ENCODE peak calls at places on chromosomes 7 and 10, in six cellular contexts. O is GM12892, R is K562, B is GM12878, V is HepG2, U is H1. C is an unnamed sample.

GRCh38 chr10:111077715-111078504 is 1.1 kb downstream of the ADRA2A start:
- DNase-seq in B (no peak), O (no peak), R (no peak), V (no peak), U (no peak), C (no peak)

GRCh38 chr10:69802424-69803161 is 887 bp downstream of the COL13A1 start:
- DNase-seq in B (no peak), O (no peak), U (no peak), R (no peak), V (no peak), C (no peak)

GRCh38 chr7:102973096-102973802 is 60.4 kb downstream of the LRRC17 start:
- DNase-seq in V (no peak), B (no peak), U (no peak), O (no peak), R (peak), C (no peak)

GRCh38 chr7:29375641-29376562 is 181.3 kb downstream of the CHN2 start:
- DNase-seq in O (no peak), V (peak), U (no peak), B (no peak), R (no peak), C (no peak)

GRCh38 chr7:133207687-133208086 is 45.2 kb upstream of the EXOC4 start:
- DNase-seq in B (no peak), U (no peak), V (peak), O (no peak), R (peak), C (no peak)

GRCh38 chr7:79965946-79966345 is 168.7 kb upstream of the GNAI1 start:
- DNase-seq in R (no peak), V (no peak), B (no peak), U (no peak), O (no peak), C (no peak)

GRCh38 chr10:82136103-82136502 is 261.1 kb downstream of the NRG3 start:
- DNase-seq in R (no peak), B (no peak), U (no peak), O (no peak), V (no peak), C (no peak)

GRCh38 chr10:31186225-31187010 is 132.6 kb upstream of the ZEB1 start:
- DNase-seq in B (no peak), R (no peak), O (no peak), U (no peak), V (peak), C (no peak)

GRCh38 chr7:81603-82342 is 110.6 kb upstream of the FAM20C start:
- DNase-seq in R (no peak), V (no peak), O (no peak), U (no peak), B (no peak), C (no peak)

GRCh38 chr7:150415161-150416160 is 35.0 kb upstream of the GIMAP8 start:
- DNase-seq in O (no peak), U (no peak), B (no peak), V (peak), R (no peak), C (no peak)

GRCh38 chr7:135098391-135098790 is 49.5 kb upstream of the TMEM140 start:
- DNase-seq in B (no peak), U (no peak), R (no peak), O (no peak), V (peak), C (no peak)

GRCh38 chr10:98536551-98536950 is 89.8 kb upstream of the HPS1 start:
- DNase-seq in U (no peak), R (no peak), O (no peak), V (peak), B (no peak), C (no peak)

GRCh38 chr10:122233857-122234348 is 37.2 kb upstream of the BTBD16 start:
- DNase-seq in V (no peak), B (no peak), U (no peak), R (no peak), O (no peak), C (no peak)

GRCh38 chr7:157789094-157789493 is 452.3 kb downstream of the DNAJB6 start:
- DNase-seq in V (no peak), B (no peak), O (no peak), U (no peak), R (no peak), C (no peak)

GRCh38 chr10:100004805-100005510 is 4.8 kb downstream of the DNMBP start:
- DNase-seq in O (no peak), B (no peak), V (no peak), U (no peak), R (no peak), C (no peak)

GRCh38 chr7:27165089-27165654 is at the start of gene HOXA9:
- DNase-seq in R (no peak), V (no peak), B (no peak), U (no peak), O (no peak), C (no peak)

GRCh38 chr10:120586471-120586872 is 129.4 kb downstream of the PLPP4 start:
- DNase-seq in O (no peak), B (no peak), U (no peak), R (no peak), V (no peak), C (no peak)

GRCh38 chr10:98528166-98528784 is 81.5 kb upstream of the HPS1 start:
- DNase-seq in B (no peak), V (no peak), O (no peak), R (no peak), U (no peak), C (no peak)

GRCh38 chr10:78973901-78974408 is 94.8 kb upstream of the ZMIZ1 start:
- DNase-seq in B (no peak), R (peak), V (peak), U (peak), O (peak), C (peak)

GRCh38 chr7:32891800-32892520 is 400 bp upstream of the KBTBD2 start:
- DNase-seq in U (peak), B (peak), R (peak), V (peak), O (peak), C (peak)
- TF ChIP-seq POLR2A in U (no peak), B (peak), R (peak), V (peak), O (peak), C (peak)

DNA sequence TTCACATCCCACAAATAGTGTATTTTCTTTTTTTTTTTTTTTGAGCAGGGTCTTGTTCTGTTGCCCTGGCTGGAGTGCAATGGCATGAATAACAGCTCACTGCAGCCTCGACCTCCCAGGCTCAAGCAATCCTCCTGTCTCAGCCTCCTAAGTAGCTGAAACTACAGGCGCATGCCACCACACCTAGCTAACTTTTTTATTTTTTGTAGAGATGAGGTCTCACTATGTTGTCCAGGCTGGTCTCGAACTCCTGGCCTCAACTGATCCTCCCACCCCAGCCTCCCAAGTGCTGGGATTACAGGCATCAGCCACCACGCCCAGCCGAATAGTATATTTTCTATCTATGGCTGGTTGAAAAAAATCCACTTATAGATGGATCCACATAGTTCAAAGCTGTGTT is 12.5 kb downstream of the EZH2 start:
- DNase-seq in O (no peak), U (no peak), R (no peak), V (no peak), B (no peak), C (no peak)
- TF ChIP-seq TAF1 in O (no peak), U (no peak), R (no peak), V (no peak), B (no peak), C (no peak)

GRCh38 chr10:62057359-62057758 is 155.9 kb downstream of the ARID5B start:
- DNase-seq in R (no peak), B (no peak), V (no peak), O (no peak), U (no peak), C (no peak)

GRCh38 chr10:62057872-62058271 is 156.4 kb downstream of the ARID5B start:
- DNase-seq in B (no peak), R (no peak), O (no peak), V (no peak), U (no peak), C (no peak)

GRCh38 chr10:62058476-62058875 is 157.0 kb downstream of the ARID5B start:
- DNase-seq in O (no peak), U (no peak), V (no peak), B (no peak), R (no peak), C (no peak)

GRCh38 chr10:62058896-62059423 is 157.5 kb downstream of the ARID5B start:
- DNase-seq in R (no peak), V (no peak), B (no peak), O (no peak), U (no peak), C (no peak)

GRCh38 chr10:62059424-62059913 is 158.0 kb downstream of the ARID5B start:
- DNase-seq in B (no peak), V (no peak), U (no peak), O (no peak), R (no peak), C (no peak)
- TF ChIP-seq POLR2AphosphoS5 in B (no peak), V (no peak), U (no peak), O (no peak), R (no peak), C (no peak)

GRCh38 chr7:64313740-64314491 is at the start of gene ZNF736:
- DNase-seq in B (peak), U (no peak), R (peak), O (peak), V (no peak), C (peak)
- TF ChIP-seq POLR2A in B (peak), U (no peak), R (peak), O (peak), V (no peak), C (peak)